ENCODE peak calls at places on chromosomes 13 and 19, in five cellular contexts. M is naive thymus-derived CD4-positive, alpha-beta T cell; L is kidney tubule cell; D is CD8-positive, alpha-beta T cell; O is epithelial cell of proximal tubule. E is an unnamed sample.
A peak's percentile ranks its signal among the peaks of the same experiment; 100 is the strongest.

GRCh38 chr19:9934132-9934950 is 2.0 kb downstream of the OLFM2 start:
- DNase-seq in M (peak; percentile 88), D (peak; percentile 63), L (peak; percentile 60), O (no peak), E (peak; percentile 76)

GRCh38 chr13:78194904-78195639 is 276.4 kb upstream of the EDNRB start:
- DNase-seq in M (no peak), L (peak; percentile 76), D (no peak), O (no peak), E (peak; percentile 75)

GRCh38 chr19:18157465-18158063 is 4.6 kb downstream of the PIK3R2 start:
- DNase-seq in D (no peak), O (no peak), M (no peak), L (no peak), E (peak; percentile 84)

GRCh38 chr19:29516358-29516725 is 9.5 kb upstream of the VSTM2B start:
- DNase-seq in M (no peak), D (no peak), L (no peak), O (no peak), E (no peak)

GRCh38 chr13:25170554-25171107 is 1.5 kb downstream of the AMER2 start:
- DNase-seq in O (no peak), L (no peak), M (no peak), D (no peak), E (peak; percentile 22)

GRCh38 chr19:28466107-28467045 is 746.6 kb downstream of the UQCRFS1 start:
- DNase-seq in D (peak; percentile 45), M (peak; percentile 68), O (no peak), L (peak; percentile 52), E (peak; percentile 32)

GRCh38 chr13:53460776-53461175 is 432.2 kb downstream of the OLFM4 start:
- DNase-seq in M (no peak), D (no peak), O (no peak), L (no peak), E (no peak)

GRCh38 chr19:35510626-35510964 is 2.9 kb downstream of the DMKN start:
- DNase-seq in L (no peak), M (no peak), O (no peak), D (no peak), E (no peak)

GRCh38 chr19:4338441-4339350 is at the start of gene STAP2:
- DNase-seq in D (no peak), O (peak; percentile 47), M (no peak), L (peak; percentile 84), E (peak; percentile 92)

GRCh38 chr13:108960006-108960405 is 330.6 kb downstream of the MYO16 start:
- DNase-seq in L (no peak), O (no peak), M (no peak), D (no peak), E (no peak)

GRCh38 chr19:919157-920050 is 2.3 kb downstream of the KISS1R start:
- DNase-seq in M (peak; percentile 57), O (no peak), D (no peak), L (peak; percentile 42), E (peak; percentile 62)

GRCh38 chr13:59099182-59099950 is 1064.4 kb downstream of the DIAPH3 start:
- DNase-seq in M (no peak), D (no peak), O (no peak), L (no peak), E (no peak)

GRCh38 chr19:917323-918151 is at the start of gene KISS1R:
- DNase-seq in L (peak; percentile 40), M (peak; percentile 55), D (peak; percentile 53), O (no peak), E (peak; percentile 37)

GRCh38 chr19:5503598-5503997 is 48.4 kb downstream of the ZNRF4 start:
- DNase-seq in D (no peak), L (no peak), M (no peak), O (no peak), E (no peak)

GRCh38 chr19:455851-456546 is 4.8 kb downstream of the SHC2 start:
- DNase-seq in L (no peak), M (no peak), D (no peak), O (no peak), E (no peak)

GRCh38 chr19:8148410-8149231 is 771 bp downstream of the FBN3 start:
- DNase-seq in M (no peak), D (no peak), O (no peak), L (no peak), E (no peak)

GRCh38 chr13:109256866-109257760 is 529.3 kb downstream of the IRS2 start:
- DNase-seq in D (no peak), O (peak; percentile 99), M (no peak), L (peak; percentile 99), E (peak; percentile 100)

GRCh38 chr13:98370806-98371553 is 193.9 kb upstream of the RNF113B start:
- DNase-seq in D (no peak), L (peak; percentile 47), O (no peak), M (no peak), E (peak; percentile 27)

GRCh38 chr19:3459322-3459881 is 20.9 kb downstream of the SMIM24 start:
- DNase-seq in M (no peak), L (peak; percentile 88), O (no peak), D (no peak), E (no peak)

GRCh38 chr19:35347171-35347929 is at the start of gene FFAR1:
- DNase-seq in D (no peak), O (no peak), M (peak; percentile 63), L (no peak), E (no peak)

GRCh38 chr13:53921473-53921872 is 892.9 kb downstream of the OLFM4 start:
- DNase-seq in M (no peak), L (no peak), O (no peak), D (no peak), E (no peak)

GRCh38 chr13:28313579-28313978 is 175.2 kb downstream of the PAN3 start:
- DNase-seq in D (no peak), L (peak; percentile 17), O (no peak), M (no peak), E (peak; percentile 15)

GRCh38 chr13:69737129-69737935 is 370.3 kb upstream of the ATXN8OS start:
- DNase-seq in D (no peak), M (no peak), O (no peak), L (no peak), E (no peak)

GRCh38 chr19:19696386-19696785 is 27.7 kb downstream of the ZNF101 start:
- DNase-seq in L (no peak), O (no peak), M (no peak), D (no peak), E (no peak)

GRCh38 chr19:54266133-54266532 is 9.1 kb upstream of the LILRB5 start:
- DNase-seq in O (peak; percentile 9), D (peak; percentile 45), M (peak; percentile 64), L (peak; percentile 72), E (peak; percentile 66)

GRCh38 chr13:107329991-107330390 is 762.1 kb upstream of the ARGLU1 start:
- DNase-seq in L (no peak), D (no peak), O (no peak), M (no peak), E (no peak)

GRCh38 chr19:52345162-52345561 is 9.1 kb downstream of the ZNF610 start:
- DNase-seq in L (peak; percentile 4), M (no peak), O (no peak), D (no peak), E (no peak)

GRCh38 chr19:56091066-56091490 is 30.0 kb downstream of the ZNF787 start:
- DNase-seq in M (no peak), O (no peak), D (no peak), L (peak; percentile 36), E (peak; percentile 86)

GRCh38 chr13:59671853-59672252 is 491.9 kb downstream of the DIAPH3 start:
- DNase-seq in M (no peak), D (no peak), L (no peak), O (no peak), E (no peak)

GRCh38 chr19:14672043-14672872 is 2.4 kb downstream of the ADGRE3 start:
- DNase-seq in D (no peak), M (no peak), O (no peak), L (no peak), E (no peak)

GRCh38 chr13:77919351-77920294 is 992 bp upstream of the EDNRB start:
- DNase-seq in D (no peak), L (peak; percentile 9), M (no peak), O (no peak), E (peak; percentile 10)

GRCh38 chr19:39341720-39342604 is at the start of gene SAMD4B:
- DNase-seq in L (peak; percentile 98), M (peak; percentile 99), O (peak; percentile 50), D (peak; percentile 98), E (peak; percentile 99)

GRCh38 chr19:47369923-47370625 is 21.0 kb downstream of the DHX34 start:
- DNase-seq in D (no peak), O (no peak), M (no peak), L (no peak), E (peak; percentile 48)

GRCh38 chr19:38021356-38021755 is 114.3 kb downstream of the SIPA1L3 start:
- DNase-seq in D (no peak), L (peak; percentile 67), O (no peak), M (no peak), E (no peak)

GRCh38 chr13:97119899-97120745 is 102.0 kb upstream of the MBNL2 start:
- DNase-seq in D (no peak), M (no peak), L (peak; percentile 70), O (no peak), E (peak; percentile 77)

GRCh38 chr19:12936582-12936981 is 1.8 kb upstream of the CALR start:
- DNase-seq in L (no peak), M (no peak), O (no peak), D (no peak), E (no peak)

GRCh38 chr19:2653717-2654584 is 48.5 kb downstream of the GNG7 start:
- DNase-seq in O (no peak), L (no peak), M (no peak), D (no peak), E (no peak)

GRCh38 chr13:40776681-40777165 is 5.7 kb upstream of the MRPS31 start:
- DNase-seq in M (peak; percentile 68), L (peak; percentile 28), O (no peak), D (peak; percentile 46), E (peak; percentile 53)